ENCODE peak calls at places on chromosomes 3 and 15, in four cellular contexts. B is neural progenitor cell, T is mammary epithelial cell, I is IMR-90. O is an unnamed sample.

GRCh38 chr3:116005404-116005803 is 382.1 kb downstream of the GAP43 start:
- DNase-seq in I (peak), T (peak), B (no peak), O (peak)

GRCh38 chr3:125154800-125155269 is 57.7 kb downstream of the SLC12A8 start:
- DNase-seq in I (no peak), T (no peak), B (no peak), O (no peak)

GRCh38 chr3:46926871-46927717 is 49.5 kb downstream of the CCDC12 start:
- DNase-seq in B (no peak), I (no peak), T (no peak), O (no peak)

GRCh38 chr15:36810656-36811449 is 231.4 kb downstream of the CDIN1 start:
- DNase-seq in I (no peak), B (peak), T (no peak), O (no peak)

GRCh38 chr15:25728816-25729215 is 134.3 kb downstream of the ATP10A start:
- DNase-seq in T (no peak), B (no peak), I (no peak), O (no peak)

GRCh38 chr3:189606774-189607173 is 24.4 kb upstream of the TP63 start:
- DNase-seq in T (no peak), I (no peak), B (no peak), O (no peak)

GRCh38 chr3:86954226-86954625 is 36.7 kb downstream of the VGLL3 start:
- DNase-seq in T (peak), B (no peak), I (peak), O (no peak)

GRCh38 chr3:172258616-172259015 is 189.6 kb downstream of the GHSR start:
- DNase-seq in T (no peak), B (peak), I (peak), O (no peak)

GRCh38 chr3:114558271-114558670 is 264.4 kb downstream of the TIGIT start:
- DNase-seq in B (no peak), T (peak), I (peak), O (no peak)

GRCh38 chr15:81789403-81789802 is 256.4 kb downstream of the MEX3B start:
- DNase-seq in B (no peak), I (no peak), T (no peak), O (no peak)

GRCh38 chr3:188533612-188534357 is 379.8 kb downstream of the LPP start:
- DNase-seq in B (no peak), I (no peak), T (peak), O (no peak)

GRCh38 chr3:184545769-184546168 is 15.8 kb upstream of the EPHB3 start:
- DNase-seq in T (no peak), I (no peak), B (no peak), O (no peak)

GRCh38 chr15:101451192-101451799 is 38.2 kb downstream of the PCSK6 start:
- DNase-seq in T (no peak), B (no peak), I (no peak), O (no peak)

GRCh38 chr3:142117052-142117451 is 32.3 kb downstream of the TFDP2 start:
- DNase-seq in I (peak), T (peak), B (no peak), O (no peak)

GRCh38 chr15:76776969-76777368 is 128.2 kb downstream of the SCAPER start:
- DNase-seq in I (no peak), T (no peak), B (no peak), O (no peak)

GRCh38 chr15:70053006-70053702 is 44.6 kb downstream of the TLE3 start:
- DNase-seq in B (no peak), I (no peak), T (no peak), O (no peak)

GRCh38 chr3:115072265-115073008 is 74.7 kb downstream of the ZBTB20 start:
- DNase-seq in I (peak), B (no peak), T (peak), O (no peak)

GRCh38 chr3:14274999-14275961 is 96.7 kb downstream of the LSM3 start:
- DNase-seq in T (no peak), I (no peak), B (peak), O (no peak)

GRCh38 chr3:72446406-72447058 is 401.7 kb downstream of the SHQ1 start:
- DNase-seq in T (peak), B (no peak), I (peak), O (no peak)

GRCh38 chr3:72447059-72447946 is 400.9 kb downstream of the SHQ1 start:
- DNase-seq in B (peak), I (peak), T (peak), O (peak)

GRCh38 chr3:72448375-72448823 is 399.8 kb downstream of the SHQ1 start:
- DNase-seq in T (no peak), B (peak), I (no peak), O (no peak)

GRCh38 chr3:72444642-72445223 is 403.5 kb downstream of the SHQ1 start:
- DNase-seq in I (peak), B (no peak), T (peak), O (no peak)

DNA sequence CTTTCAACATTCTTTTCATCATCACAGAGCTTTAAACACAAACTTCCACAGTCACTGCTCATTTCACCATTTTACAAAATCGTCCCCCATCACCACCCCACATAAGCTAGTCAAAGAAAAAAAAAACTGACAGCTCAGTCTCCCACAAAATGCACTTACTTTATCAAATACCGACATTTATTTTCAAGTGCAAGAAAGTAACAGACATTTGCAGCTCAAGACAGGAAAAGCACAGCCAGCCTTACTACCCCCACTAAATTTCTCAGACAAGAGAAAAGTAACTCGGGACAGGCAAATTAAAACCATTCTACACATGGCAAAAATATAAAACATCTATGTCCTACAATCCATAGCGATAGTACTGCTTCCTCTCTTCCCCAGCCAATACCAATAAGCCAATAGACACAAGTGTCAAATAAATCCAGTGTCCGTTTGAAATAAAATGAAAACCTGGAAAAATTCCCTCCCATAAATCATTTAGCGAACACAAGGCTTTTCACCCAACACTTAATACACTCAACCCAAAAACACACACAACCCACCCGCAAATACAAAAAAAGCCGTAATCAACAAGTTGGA is 402.3 kb downstream of the SHQ1 start:
- DNase-seq in I (peak), B (no peak), T (peak), O (no peak)
- H3K4me3 ChIP-seq in I (peak), B (peak), T (peak), O (peak)

DNA sequence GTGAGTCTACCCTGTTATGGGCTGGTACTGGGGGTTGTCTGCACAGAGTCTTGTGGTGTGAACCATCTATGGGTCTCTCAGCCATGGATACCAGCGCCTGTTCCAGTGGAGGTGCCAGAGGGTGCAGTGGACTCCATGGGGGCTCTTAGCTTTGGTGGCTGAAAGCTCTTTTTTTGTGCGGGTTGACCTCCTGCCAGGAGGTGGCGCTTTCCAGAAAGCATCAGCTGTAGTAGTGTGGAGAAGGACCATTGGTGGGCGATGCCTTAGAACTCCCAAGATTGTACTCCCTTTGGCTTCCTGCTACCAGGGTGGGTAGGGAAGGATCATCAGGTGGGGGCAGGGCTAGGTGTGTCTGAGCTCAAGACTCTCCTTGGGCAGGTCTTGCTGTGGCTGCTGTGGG is 602.6 kb downstream of the RSL24D1 start:
- DNase-seq in B (no peak), T (no peak), I (no peak), O (no peak)
- H3K4me3 ChIP-seq in B (no peak), T (no peak), I (no peak), O (no peak)

DNA sequence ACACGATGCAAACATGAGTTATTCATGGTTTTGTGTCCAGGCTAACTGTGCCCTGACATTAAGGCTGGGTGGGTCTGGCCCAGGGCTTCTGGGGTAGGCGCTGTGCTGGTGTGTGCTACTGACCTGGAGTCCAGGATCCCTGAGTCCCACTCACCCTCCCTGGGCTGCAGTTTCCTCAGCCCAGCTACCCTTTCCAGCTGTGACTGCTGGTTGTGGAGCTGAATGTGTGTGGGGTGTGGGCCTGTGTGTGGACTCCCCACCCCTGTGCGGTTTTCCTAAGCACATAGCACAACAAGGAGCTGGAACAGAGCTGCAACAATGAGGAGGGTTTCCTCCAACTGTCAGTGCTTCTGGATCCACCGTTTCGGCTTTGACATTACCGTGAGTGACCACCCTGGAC is 38.0 kb downstream of the SMAD3 start:
- DNase-seq in T (no peak), I (no peak), B (no peak), O (no peak)
- H3K4me3 ChIP-seq in T (no peak), I (no peak), B (no peak), O (no peak)

DNA sequence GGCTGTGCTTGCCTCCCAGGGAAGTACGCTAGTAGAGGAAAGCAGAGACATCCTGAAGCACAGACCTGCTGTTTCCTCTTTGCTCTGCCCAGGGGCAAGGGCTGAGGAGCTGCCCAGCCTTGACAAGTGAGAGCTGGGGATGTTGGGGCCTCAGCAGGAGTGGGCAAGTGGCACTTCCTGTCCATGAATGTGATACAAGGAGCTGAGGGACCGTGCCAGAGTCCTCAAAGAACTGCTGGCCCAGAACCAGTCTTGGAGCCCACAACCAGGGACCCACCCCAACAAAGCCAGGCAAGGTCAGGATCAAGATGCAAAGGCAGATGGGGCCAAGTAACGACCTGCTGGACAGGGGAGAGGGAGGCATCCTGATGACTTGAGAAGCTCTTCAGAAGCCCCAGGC is 70.3 kb downstream of the TRIM42 start:
- DNase-seq in T (no peak), B (no peak), I (no peak), O (no peak)
- H3K4me3 ChIP-seq in T (no peak), B (no peak), I (no peak), O (no peak)

DNA sequence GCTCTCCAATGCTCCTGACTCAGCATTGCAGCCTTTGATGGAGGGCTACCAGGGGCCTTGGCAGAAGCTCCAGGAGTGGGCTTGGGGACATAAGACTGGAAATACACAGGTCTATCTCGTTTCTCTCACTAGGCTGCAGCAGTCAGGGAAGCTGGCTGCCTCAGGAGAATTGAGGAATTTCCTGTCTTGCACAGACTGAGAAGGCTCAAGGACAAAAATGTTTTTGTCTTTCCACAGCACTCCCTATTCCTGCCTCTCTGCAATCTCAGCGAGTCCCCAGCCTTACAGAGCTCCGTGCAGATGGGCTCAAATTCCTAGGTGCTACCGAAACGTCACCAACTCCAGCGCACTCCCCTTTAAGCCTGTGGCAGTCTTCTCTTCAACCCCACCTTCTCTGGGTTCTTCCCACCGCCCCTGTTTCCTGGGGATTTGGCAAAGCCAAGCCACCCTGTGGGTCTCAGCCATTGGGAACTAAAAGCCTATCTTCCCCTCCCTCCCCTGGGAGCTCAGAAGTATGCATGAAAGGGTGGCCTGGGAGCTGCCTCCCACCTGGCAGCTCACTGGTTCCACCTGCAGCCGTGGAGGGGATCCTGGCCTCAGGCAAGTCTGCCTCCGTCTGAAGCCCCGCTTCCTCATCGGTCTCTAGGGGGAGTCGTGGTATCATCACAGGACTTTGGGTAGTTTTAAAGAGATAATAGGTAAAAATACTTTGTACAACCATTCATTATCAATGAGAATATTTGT is 322.6 kb upstream of the FRG2C start:
- DNase-seq in I (no peak), T (no peak), B (peak), O (no peak)
- H3K4me3 ChIP-seq in I (no peak), T (no peak), B (no peak), O (no peak)

DNA sequence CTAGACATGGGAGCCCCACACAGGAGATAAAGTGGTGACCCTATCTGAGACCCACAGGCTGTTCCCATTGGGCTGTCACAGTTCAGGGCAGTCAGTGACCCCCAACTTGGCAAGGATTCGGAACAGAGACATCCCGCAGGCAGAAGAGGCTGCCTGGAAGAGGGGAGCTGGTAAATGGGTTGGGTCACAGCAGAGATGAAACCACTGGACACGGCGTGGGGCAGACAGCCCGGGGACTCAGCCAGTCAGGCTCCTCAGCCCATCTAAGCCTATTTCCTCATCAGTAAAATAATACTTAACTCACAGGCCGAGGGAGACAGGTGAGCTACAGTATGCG is 1.8 kb downstream of the CLN6 start:
- DNase-seq in I (no peak), T (no peak), B (no peak), O (no peak)
- H3K4me3 ChIP-seq in I (no peak), T (no peak), B (peak), O (peak)

DNA sequence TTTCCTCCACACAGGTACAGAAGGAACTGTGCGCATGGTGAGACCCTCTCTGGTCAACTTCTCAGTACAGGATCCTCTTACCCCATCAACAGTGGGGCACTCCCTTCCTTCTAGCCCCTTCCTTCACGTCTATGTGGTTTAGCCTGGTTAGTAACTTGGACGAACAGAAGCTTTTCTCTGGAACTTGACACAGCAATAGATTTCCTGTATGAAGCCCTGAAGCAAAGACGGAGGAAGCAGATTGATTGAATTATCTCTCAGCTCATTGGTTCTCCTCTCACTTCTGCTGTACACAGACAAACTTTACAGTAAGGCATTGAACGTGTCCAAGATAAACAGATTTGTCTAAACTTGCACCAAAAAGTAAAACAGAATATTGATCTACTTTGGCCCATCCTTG is at the start of gene CD200R1:
- DNase-seq in I (no peak), B (no peak), T (no peak), O (no peak)
- H3K4me3 ChIP-seq in I (no peak), B (no peak), T (no peak), O (no peak)

GRCh38 chr3:181695661-181696491 is 15.8 kb upstream of the SOX2 start:
- DNase-seq in B (peak), T (no peak), I (no peak), O (no peak)

GRCh38 chr3:181698263-181698944 is 13.3 kb upstream of the SOX2 start:
- DNase-seq in I (no peak), B (no peak), T (peak), O (no peak)

GRCh38 chr3:181696641-181697230 is 15.0 kb upstream of the SOX2 start:
- DNase-seq in B (no peak), T (no peak), I (no peak), O (no peak)

GRCh38 chr3:181700168-181701087 is 11.3 kb upstream of the SOX2 start:
- DNase-seq in I (peak), B (peak), T (peak), O (peak)

DNA sequence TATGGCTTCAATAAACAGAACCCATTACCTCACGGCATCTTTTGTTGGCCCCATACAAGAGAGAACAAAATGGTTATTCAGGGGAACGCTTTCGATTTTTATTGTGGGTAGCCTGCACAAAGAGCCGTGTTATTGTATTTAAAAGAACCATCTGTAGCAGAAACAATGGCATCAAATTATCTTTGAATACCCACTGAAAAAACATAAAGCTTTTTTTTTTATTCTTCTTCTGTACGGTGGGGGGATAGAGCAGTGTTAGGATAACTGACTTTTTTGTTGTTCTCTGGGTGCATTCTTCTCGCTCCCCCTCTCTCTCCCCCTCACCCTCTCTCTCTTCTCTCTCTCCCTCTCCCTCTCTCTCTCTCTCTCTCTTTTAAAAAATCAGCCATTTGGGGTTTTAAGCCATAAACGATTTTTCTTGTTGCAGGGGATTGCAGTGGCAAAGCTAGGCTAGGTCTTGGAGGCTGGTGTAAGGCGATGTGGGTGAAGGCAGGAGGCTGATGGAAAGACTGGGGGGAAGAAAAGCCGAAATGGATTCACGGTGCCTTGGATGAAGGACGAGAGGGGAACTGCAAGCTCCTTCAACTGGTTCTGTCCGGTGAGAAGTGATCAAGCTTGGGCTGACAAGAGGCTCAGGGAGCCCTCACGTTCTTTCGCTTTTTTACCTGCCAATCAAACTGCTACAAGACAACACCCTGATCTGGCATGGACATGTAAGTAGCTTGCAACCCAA is 12.4 kb upstream of the SOX2 start:
- DNase-seq in B (peak), T (peak), I (no peak), O (no peak)
- H3K4me3 ChIP-seq in B (peak), T (peak), I (no peak), O (peak)

O was measured in brain microvascular endothelial cell.